ENCODE peak calls at places on chromosomes 16 and 17, in six cellular contexts. C is AG04450, Q is HFFc6, W is breast epithelium, E is omental fat pad, T is spleen. I is an unnamed sample.

GRCh38 chr16:5678371-5678770 is 580.8 kb upstream of the EEF2KMT start:
- DNase-seq in C (no peak), Q (no peak), W (no peak), E (no peak), T (no peak), I (no peak)

GRCh38 chr16:29737713-29738112 is 8.1 kb downstream of the C16orf54 start:
- DNase-seq in C (no peak), Q (no peak), W (no peak), E (no peak), T (peak), I (no peak)

GRCh38 chr16:22670551-22670970 is 143.4 kb upstream of the HS3ST2 start:
- DNase-seq in C (no peak), Q (no peak), W (no peak), E (no peak), T (no peak), I (peak)

GRCh38 chr17:69175812-69176517 is 34.3 kb upstream of the ABCA6 start:
- DNase-seq in C (peak), Q (peak), W (no peak), E (no peak), T (no peak), I (no peak)

GRCh38 chr17:73630957-73631595 is 13.2 kb downstream of the SDK2 start:
- DNase-seq in C (no peak), Q (no peak), W (no peak), E (no peak), T (peak), I (no peak)

GRCh38 chr17:72244494-72244893 is 123.7 kb downstream of the SOX9 start:
- DNase-seq in C (no peak), Q (no peak), W (no peak), E (no peak), T (no peak), I (no peak)

GRCh38 chr17:65279456-65279855 is 142.3 kb downstream of the RGS9 start:
- DNase-seq in C (no peak), Q (no peak), W (no peak), E (no peak), T (no peak), I (no peak)

GRCh38 chr17:1029196-1029911 is 32.4 kb downstream of the TIMM22 start:
- DNase-seq in C (no peak), Q (peak), W (no peak), E (no peak), T (no peak), I (no peak)

GRCh38 chr17:57703273-57703672 is 41.8 kb downstream of the CCDC182 start:
- DNase-seq in C (no peak), Q (no peak), W (no peak), E (no peak), T (no peak), I (no peak)

GRCh38 chr16:16045879-16046278 is 96.5 kb downstream of the ABCC1 start:
- DNase-seq in C (no peak), Q (no peak), W (no peak), E (no peak), T (no peak), I (no peak)

GRCh38 chr16:11167581-11167980 is 88.4 kb downstream of the SOCS1 start:
- DNase-seq in C (no peak), Q (no peak), W (no peak), E (no peak), T (peak), I (no peak)

GRCh38 chr16:83403751-83404150 is 404.0 kb upstream of the HSBP1 start:
- DNase-seq in C (no peak), Q (peak), W (no peak), E (no peak), T (no peak), I (no peak)

GRCh38 chr17:20217677-20218076 is 208.5 kb downstream of the SPECC1 start:
- DNase-seq in C (no peak), Q (no peak), W (no peak), E (no peak), T (no peak), I (no peak)

GRCh38 chr16:64773638-64774037 is 348.2 kb downstream of the CDH11 start:
- DNase-seq in C (no peak), Q (no peak), W (no peak), E (no peak), T (no peak), I (no peak)

GRCh38 chr16:8740775-8741355 is 56.6 kb downstream of the TMEM186 start:
- DNase-seq in C (no peak), Q (no peak), W (no peak), E (no peak), T (no peak), I (no peak)

GRCh38 chr17:16447676-16448075 is 32.3 kb downstream of the TRPV2 start:
- DNase-seq in C (no peak), Q (no peak), W (no peak), E (no peak), T (no peak), I (no peak)

GRCh38 chr17:83062011-83062817 is 17.2 kb upstream of the METRNL start:
- DNase-seq in C (no peak), Q (no peak), W (peak), E (no peak), T (peak), I (no peak)

GRCh38 chr16:31700530-31701388 is 172.8 kb upstream of the ZNF267 start:
- DNase-seq in C (no peak), Q (no peak), W (peak), E (peak), T (peak), I (peak)
- TF ChIP-seq CTCF in C (peak), Q (peak), W (no peak), E (no peak), T (no peak), I (no peak)

DNA sequence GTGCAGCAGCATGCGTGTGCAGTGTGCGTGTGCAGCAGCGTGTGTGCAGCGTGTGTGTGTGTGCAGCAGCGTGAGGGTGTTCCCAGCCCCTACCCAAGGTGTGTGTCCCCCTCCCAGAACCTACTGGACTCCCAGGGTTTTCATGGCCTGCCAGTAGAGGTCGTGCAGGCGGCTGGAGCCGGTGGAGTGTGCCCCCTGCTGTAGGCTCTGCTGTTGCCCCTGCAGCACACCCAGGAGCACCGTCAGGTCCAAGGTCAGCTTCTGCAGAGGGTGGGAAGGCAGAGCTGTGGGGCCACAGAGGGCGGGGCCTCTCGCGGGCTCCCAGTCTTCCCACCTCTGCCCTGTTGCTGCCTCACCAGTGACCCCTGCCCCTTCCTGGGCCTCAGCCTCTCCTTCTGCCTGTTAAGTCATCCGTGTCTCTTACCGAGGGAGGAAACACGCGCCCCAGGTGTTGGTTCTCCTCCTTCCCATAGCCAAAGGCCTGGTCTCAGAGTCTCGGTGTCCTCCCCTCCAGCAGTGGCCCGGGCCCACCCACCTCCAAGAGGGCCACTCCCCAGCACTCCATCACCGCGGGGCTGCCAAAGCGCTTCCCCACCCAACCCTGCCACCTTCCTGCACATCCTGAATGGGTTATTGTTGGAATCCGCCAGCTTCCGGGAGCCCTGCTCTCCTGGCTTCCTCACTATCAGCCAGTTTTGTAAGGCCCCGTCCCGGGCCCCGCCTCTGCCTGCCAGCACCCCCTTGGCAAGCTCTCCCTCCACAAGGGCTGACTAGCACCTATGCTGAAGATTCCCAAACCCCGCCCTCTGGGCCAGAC is 14.8 kb downstream of the MYBBP1A start:
- DNase-seq in C (no peak), Q (no peak), W (no peak), E (no peak), T (peak), I (no peak)
- TF ChIP-seq CTCF in C (no peak), Q (peak), W (no peak), E (no peak), T (peak), I (no peak)

DNA sequence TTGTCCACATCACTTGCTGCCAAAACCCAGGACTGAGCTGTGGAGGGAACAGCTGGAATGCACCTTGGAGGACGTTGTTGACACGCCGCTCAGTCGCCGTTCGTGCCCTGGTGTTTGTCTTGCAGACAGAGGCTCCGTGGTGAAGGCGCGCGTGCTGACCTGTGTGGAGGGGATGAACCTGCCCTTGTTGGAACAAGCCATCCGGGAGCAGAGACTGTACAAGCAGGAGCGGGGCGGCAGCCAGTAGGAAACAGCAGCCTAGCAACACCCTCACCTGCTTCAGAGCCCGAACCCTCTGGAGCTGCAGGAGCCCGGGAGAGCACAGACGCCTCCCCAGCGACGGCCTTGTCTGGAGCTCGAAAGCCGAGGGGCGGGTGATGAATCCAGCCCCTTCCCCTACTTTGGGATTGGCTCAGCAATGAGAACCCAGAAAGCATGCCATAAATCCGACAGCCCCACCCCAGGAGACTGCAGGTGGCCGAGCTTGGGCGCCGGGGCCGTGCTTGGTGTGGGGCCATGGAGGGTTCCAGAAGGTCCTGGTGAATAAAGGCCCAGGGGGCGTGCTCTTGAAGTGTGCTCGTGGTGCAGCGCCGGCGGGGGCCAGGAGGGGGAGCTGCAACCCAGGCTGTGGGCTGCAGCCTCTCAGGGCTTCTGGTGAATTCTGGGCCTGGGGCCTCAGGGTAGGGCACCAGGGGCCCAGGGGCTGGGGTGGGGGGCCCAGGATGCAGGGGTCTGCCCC is 470 bp upstream of the CDK3 start:
- DNase-seq in C (no peak), Q (no peak), W (no peak), E (peak), T (peak), I (peak)
- TF ChIP-seq CTCF in C (peak), Q (peak), W (peak), E (no peak), T (peak), I (peak)

DNA sequence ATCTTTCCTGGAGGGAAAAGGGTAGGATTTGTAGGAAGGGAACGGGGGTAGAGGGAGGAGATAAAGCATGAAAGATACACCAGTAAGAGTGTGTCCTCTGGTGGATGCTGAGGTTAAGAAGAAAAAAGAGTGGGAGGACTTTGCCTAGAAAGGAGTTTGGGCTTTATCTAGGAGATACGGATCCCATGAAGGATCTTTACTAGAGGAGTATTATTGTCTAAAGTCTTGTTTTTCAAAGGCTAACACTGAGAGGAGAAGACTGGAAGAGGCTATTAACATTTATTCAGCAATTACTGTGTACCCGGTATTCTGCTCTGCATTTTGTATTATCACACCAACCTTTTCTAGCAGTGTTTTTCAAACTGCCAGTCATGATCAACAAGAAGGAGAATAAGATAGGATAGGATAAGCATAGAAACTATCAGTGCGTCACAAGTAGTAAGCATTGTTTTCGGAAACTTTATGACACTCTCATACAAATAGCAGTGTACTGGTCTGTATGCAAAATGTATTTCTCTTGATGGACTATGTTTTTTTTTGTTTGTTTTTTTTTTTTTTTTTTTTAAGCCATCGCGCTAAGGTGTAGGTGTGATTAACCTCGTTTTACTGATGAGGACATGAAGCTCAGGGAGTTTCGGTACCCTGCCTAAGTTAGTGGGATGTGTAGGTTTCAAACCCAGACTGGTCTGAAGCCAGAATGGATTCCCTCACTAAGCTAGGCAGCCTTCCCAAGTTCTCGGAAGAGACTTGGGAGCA is 1.4 kb upstream of the SP2 start:
- DNase-seq in C (no peak), Q (no peak), W (no peak), E (no peak), T (no peak), I (no peak)
- TF ChIP-seq CTCF in C (no peak), Q (no peak), W (no peak), E (no peak), T (no peak), I (no peak)

I was measured in GM20000.